ENCODE peak calls at places on chromosomes 1 and 21, in five cellular contexts. V is cardiac fibroblast, X is GM19239, C is COR-L47, T is ureter. J is an unnamed sample.

GRCh38 chr1:53376742-53377437 is 49.0 kb upstream of the LRP8 start:
- DNase-seq in V (no peak), X (no peak), C (peak), T (peak), J (no peak)

GRCh38 chr1:171081220-171081993 is 9.3 kb upstream of the FMO3 start:
- DNase-seq in V (peak), X (no peak), C (no peak), T (no peak), J (peak)

GRCh38 chr21:29072873-29073221 is 601 bp downstream of the CCT8 start:
- DNase-seq in V (peak), X (no peak), C (no peak), T (no peak), J (peak)

GRCh38 chr1:201468844-201469644 is at the start of gene PHLDA3:
- DNase-seq in V (peak), X (peak), C (peak), T (peak), J (peak)

GRCh38 chr1:157652859-157653493 is 47.6 kb downstream of the FCRL3 start:
- DNase-seq in V (no peak), X (peak), C (no peak), T (no peak), J (peak)

GRCh38 chr21:38123626-38124025 is 133.2 kb upstream of the KCNJ15 start:
- DNase-seq in V (no peak), X (no peak), C (peak), T (no peak), J (no peak)

GRCh38 chr1:228139931-228140723 is at the start of gene GUK1:
- DNase-seq in V (peak), X (peak), C (peak), T (peak), J (peak)

GRCh38 chr21:44612669-44613229 is 870 bp downstream of the KRTAP10-8 start:
- DNase-seq in V (no peak), X (no peak), C (no peak), T (no peak), J (no peak)

GRCh38 chr21:44520326-44521300 is 19.4 kb downstream of the KRTAP10-1 start:
- DNase-seq in V (no peak), X (no peak), C (no peak), T (no peak), J (no peak)

GRCh38 chr1:234611153-234611798 is 1.3 kb upstream of the IRF2BP2 start:
- DNase-seq in V (peak), X (no peak), C (peak), T (no peak), J (peak)

GRCh38 chr1:154379301-154379700 is 25.8 kb upstream of the IL6R start:
- DNase-seq in V (no peak), X (no peak), C (no peak), T (no peak), J (no peak)

GRCh38 chr1:8847990-8848389 is 30.5 kb downstream of the ENO1 start:
- DNase-seq in V (no peak), X (no peak), C (no peak), T (peak), J (no peak)

GRCh38 chr1:10338047-10338446 is 60.8 kb upstream of the PGD start:
- DNase-seq in V (peak), X (peak), C (no peak), T (peak), J (peak)

J was measured in KBM-7.